ENCODE peak calls at places on chromosomes 13 and 19, in nine cellular contexts. K is tibial artery; D is uterus; T is stimulated activated CD8-positive, alpha-beta memory T cell treated with anti-CD3 and anti-CD28 coated beads, Interleukin-2, amount 100 ng/mL, for 48 hours; Q is cardiac fibroblast; V is progenitor cell of endocrine pancreas; J is fibroblast of mammary gland; Y is stimulated activated CD4-positive, alpha-beta T cell treated with anti-CD3 and anti-CD28 coated beads, Interleukin-15, amount 100 ng/mL, for 1 hour; M is NCI-H748 treated with DMSO at 0.1 percent for 48 hours. S is an unnamed sample.

GRCh38 chr19:32631381-32631780 is 43.6 kb downstream of the ANKRD27 start:
- DNase-seq in K (no peak), M (no peak), D (no peak), J (no peak), Q (no peak), Y (no peak), V (no peak), T (no peak), S (no peak)

GRCh38 chr13:80939581-80939980 is 598.7 kb upstream of the SPRY2 start:
- DNase-seq in Y (no peak), D (no peak), V (no peak), T (no peak), M (no peak), Q (no peak), J (no peak), K (no peak), S (no peak)

GRCh38 chr13:60152114-60152513 is 11.6 kb downstream of the DIAPH3 start:
- DNase-seq in J (peak; percentile 37), T (no peak), M (no peak), Y (no peak), V (no peak), K (no peak), D (no peak), Q (no peak), S (no peak)

GRCh38 chr19:41868120-41868988 is 8.3 kb downstream of the RPS19 start:
- DNase-seq in J (no peak), D (no peak), K (no peak), T (no peak), Q (no peak), M (no peak), V (no peak), Y (no peak), S (no peak)

GRCh38 chr13:43545317-43545874 is 241.4 kb downstream of the ENOX1 start:
- DNase-seq in K (no peak), T (no peak), V (no peak), M (no peak), J (peak; percentile 87), D (no peak), Y (no peak), Q (peak; percentile 81), S (no peak)

GRCh38 chr19:50513746-50514345 is at the start of gene ASPDH:
- DNase-seq in Y (no peak), K (no peak), D (no peak), M (no peak), V (no peak), J (no peak), T (no peak), Q (no peak), S (no peak)

GRCh38 chr19:55642153-55643002 is 1.1 kb upstream of the ZNF581 start:
- DNase-seq in V (no peak), M (peak; percentile 7), J (no peak), K (no peak), Y (no peak), Q (peak; percentile 36), D (no peak), T (no peak), S (no peak)

GRCh38 chr13:24630851-24631341 is 49.3 kb upstream of the ATP12A start:
- DNase-seq in M (no peak), Q (peak; percentile 55), J (peak; percentile 21), V (no peak), Y (no peak), T (no peak), K (no peak), D (no peak), S (no peak)

GRCh38 chr19:9872618-9873242 is 37.6 kb downstream of the PIN1 start:
- DNase-seq in M (no peak), Q (no peak), Y (no peak), D (no peak), K (no peak), V (no peak), T (no peak), J (no peak), S (no peak)

GRCh38 chr19:38274734-38275133 is 10.4 kb downstream of the SPINT2 start:
- DNase-seq in Y (no peak), D (no peak), M (no peak), Q (no peak), J (no peak), K (no peak), V (no peak), T (no peak), S (no peak)

GRCh38 chr13:95535243-95535642 is 17.3 kb upstream of the CLDN10 start:
- DNase-seq in J (peak; percentile 91), T (no peak), Y (no peak), D (no peak), V (no peak), M (no peak), K (no peak), Q (peak; percentile 75), S (no peak)

GRCh38 chr19:18839465-18840287 is 7.9 kb downstream of the UPF1 start:
- DNase-seq in Q (no peak), J (no peak), M (no peak), Y (no peak), K (no peak), T (no peak), D (no peak), V (no peak), S (no peak)

GRCh38 chr19:15101479-15102082 is 5.6 kb upstream of the SYDE1 start:
- DNase-seq in T (no peak), Q (peak; percentile 72), Y (no peak), K (no peak), J (peak; percentile 62), M (no peak), D (no peak), V (no peak), S (no peak)

GRCh38 chr13:29427937-29428309 is 167.6 kb downstream of the SLC7A1 start:
- DNase-seq in Y (no peak), V (no peak), K (no peak), J (no peak), T (no peak), D (no peak), M (no peak), Q (no peak), S (no peak)

GRCh38 chr13:94711561-94712286 is 621 bp downstream of the SOX21 start:
- DNase-seq in J (peak; percentile 28), Q (peak; percentile 36), D (no peak), K (peak; percentile 63), V (peak; percentile 22), M (peak; percentile 32), Y (no peak), T (no peak), S (no peak)

GRCh38 chr13:50213526-50213925 is 198.3 kb downstream of the KCNRG start:
- DNase-seq in T (no peak), M (no peak), Y (no peak), K (no peak), J (no peak), D (no peak), Q (no peak), V (no peak), S (no peak)

GRCh38 chr13:41960700-41961697 is at the start of gene VWA8:
- DNase-seq in D (peak; percentile 66), M (peak; percentile 40), T (peak; percentile 81), Q (peak; percentile 82), V (peak; percentile 59), Y (peak; percentile 67), K (peak; percentile 84), J (peak; percentile 77), S (peak; percentile 70)

GRCh38 chr13:34152409-34152808 is 334.5 kb downstream of the RFC3 start:
- DNase-seq in V (no peak), Y (no peak), K (no peak), Q (no peak), J (no peak), M (no peak), D (no peak), T (no peak), S (no peak)

GRCh38 chr19:37953576-37954303 is 46.7 kb downstream of the SIPA1L3 start:
- DNase-seq in M (no peak), Q (peak; percentile 36), T (no peak), V (no peak), Y (no peak), K (no peak), J (peak; percentile 27), D (no peak), S (no peak)

GRCh38 chr13:19673473-19674430 is 40.3 kb downstream of the MPHOSPH8 start:
- DNase-seq in K (no peak), J (no peak), V (no peak), D (no peak), Q (no peak), M (no peak), T (no peak), Y (no peak), S (no peak)

GRCh38 chr13:101941095-101941777 is 460.6 kb downstream of the FGF14 start:
- DNase-seq in T (no peak), M (peak; percentile 21), V (no peak), Q (peak; percentile 22), Y (no peak), J (peak; percentile 33), K (no peak), D (no peak), S (no peak)

GRCh38 chr19:11735375-11735774 is 3.4 kb downstream of the ZNF823 start:
- DNase-seq in M (no peak), D (no peak), J (no peak), K (no peak), V (no peak), T (no peak), Q (no peak), Y (no peak), S (no peak)